ENCODE peak calls at places on chromosomes 12 and 14, in ten cellular contexts. W is PC-3, C is kidney, U is HAP-1, O is upper lobe of right lung, P is right atrium auricular region, S is fibroblast of mammary gland, L is right cardiac atrium, B is astrocyte of the spinal cord, A is fibroblast of pulmonary artery. Z is an unnamed sample.

GRCh38 chr14:97251423-97252155 is 454.4 kb downstream of the VRK1 start:
- DNase-seq in C (no peak), W (peak), S (no peak), U (no peak), A (no peak), B (no peak), O (no peak), P (no peak), L (no peak), Z (no peak)

GRCh38 chr12:54608156-54608555 is 19.7 kb upstream of the PPP1R1A start:
- DNase-seq in S (no peak), W (no peak), B (no peak), O (no peak), L (no peak), P (no peak), C (no peak), U (no peak), A (no peak), Z (no peak)

GRCh38 chr14:29028973-29029582 is 262.5 kb downstream of the FOXG1 start:
- DNase-seq in W (peak), O (no peak), S (no peak), A (peak), L (no peak), U (peak), C (no peak), P (no peak), B (peak), Z (no peak)

GRCh38 chr12:6038160-6038559 is 86.3 kb downstream of the VWF start:
- DNase-seq in O (no peak), C (no peak), B (peak), A (peak), L (no peak), W (peak), U (peak), P (no peak), S (peak), Z (no peak)

GRCh38 chr14:76551906-76552305 is 176.0 kb downstream of the ESRRB start:
- DNase-seq in L (no peak), S (no peak), O (no peak), P (no peak), U (peak), B (no peak), C (no peak), W (no peak), A (no peak), Z (no peak)

GRCh38 chr12:12488296-12488695 is 74.4 kb downstream of the DUSP16 start:
- DNase-seq in W (no peak), S (no peak), A (no peak), P (no peak), C (no peak), O (no peak), L (no peak), U (no peak), B (no peak), Z (no peak)

GRCh38 chr12:26726956-26727355 is 106.0 kb downstream of the ITPR2 start:
- DNase-seq in B (peak), W (no peak), O (no peak), S (no peak), A (no peak), C (no peak), U (no peak), L (no peak), P (no peak), Z (no peak)

GRCh38 chr12:96327346-96327745 is 72.9 kb downstream of the CDK17 start:
- DNase-seq in A (no peak), W (no peak), C (no peak), U (no peak), B (no peak), S (no peak), L (no peak), O (no peak), P (no peak), Z (no peak)

GRCh38 chr12:121175383-121176119 is 34.4 kb upstream of the P2RX4 start:
- DNase-seq in O (no peak), L (no peak), U (no peak), B (no peak), P (peak), S (peak), C (no peak), W (no peak), A (no peak), Z (no peak)

GRCh38 chr12:130053641-130054040 is 108.6 kb upstream of the FZD10 start:
- DNase-seq in U (no peak), S (no peak), C (peak), A (no peak), L (no peak), P (no peak), W (no peak), O (peak), B (no peak), Z (no peak)
- H3K4me3 ChIP-seq in U (no peak), S (no peak), C (no peak), A (no peak), L (no peak), P (no peak), W (no peak), O (no peak), B (no peak), Z (no peak)

GRCh38 chr14:105091335-105092123 is 26.3 kb upstream of the GPR132 start:
- DNase-seq in P (no peak), U (no peak), C (peak), B (no peak), W (peak), S (no peak), L (peak), A (no peak), O (peak), Z (no peak)
- H3K4me3 ChIP-seq in P (no peak), U (no peak), C (no peak), B (no peak), W (peak), S (no peak), L (no peak), A (no peak), O (peak), Z (peak)

GRCh38 chr12:111408116-111408440 is 2.4 kb downstream of the SH2B3 start:
- DNase-seq in S (no peak), L (no peak), C (no peak), O (no peak), P (no peak), U (no peak), A (no peak), B (no peak), W (no peak), Z (no peak)

GRCh38 chr12:111409403-111410228 is 3.9 kb downstream of the SH2B3 start:
- DNase-seq in L (peak), U (no peak), S (peak), A (peak), W (no peak), O (peak), C (peak), P (no peak), B (peak), Z (peak)

GRCh38 chr12:111410229-111411186 is 4.8 kb downstream of the SH2B3 start:
- DNase-seq in O (no peak), P (no peak), W (no peak), S (peak), L (no peak), U (no peak), A (peak), B (peak), C (peak), Z (no peak)

GRCh38 chr12:111407371-111408115 is 1.8 kb downstream of the SH2B3 start:
- DNase-seq in A (no peak), S (no peak), C (peak), B (no peak), O (no peak), L (no peak), W (no peak), P (no peak), U (peak), Z (no peak)

GRCh38 chr12:111408686-111409402 is 3.1 kb downstream of the SH2B3 start:
- DNase-seq in W (no peak), A (no peak), L (no peak), O (no peak), C (no peak), S (no peak), P (no peak), B (no peak), U (no peak), Z (no peak)
- H3K4me3 ChIP-seq in W (no peak), A (peak), L (no peak), O (peak), C (no peak), S (peak), P (no peak), B (peak), U (no peak), Z (peak)

GRCh38 chr14:95544588-95544987 is 9.7 kb downstream of the GLRX5 start:
- DNase-seq in U (no peak), C (no peak), A (no peak), P (no peak), W (no peak), B (no peak), O (no peak), L (no peak), S (peak), Z (no peak)
- H3K4me3 ChIP-seq in U (no peak), C (no peak), A (no peak), P (no peak), W (no peak), B (no peak), O (no peak), L (no peak), S (no peak), Z (no peak)

GRCh38 chr14:71235865-71236264 is 328.6 kb downstream of the PCNX1 start:
- DNase-seq in S (peak), A (no peak), U (peak), P (peak), W (no peak), O (no peak), B (no peak), L (peak), C (no peak), Z (no peak)

GRCh38 chr14:71230897-71231296 is 323.6 kb downstream of the PCNX1 start:
- DNase-seq in S (no peak), P (no peak), A (no peak), C (no peak), W (no peak), B (no peak), U (no peak), L (no peak), O (no peak), Z (no peak)

GRCh38 chr14:71231521-71232393 is 324.5 kb downstream of the PCNX1 start:
- DNase-seq in C (no peak), W (no peak), P (no peak), B (no peak), U (no peak), A (no peak), S (no peak), L (no peak), O (no peak), Z (no peak)

GRCh38 chr14:71229875-71230274 is 322.6 kb downstream of the PCNX1 start:
- DNase-seq in O (no peak), L (no peak), P (no peak), A (no peak), S (no peak), C (no peak), B (no peak), U (no peak), W (no peak), Z (no peak)

GRCh38 chr14:71232506-71232905 is 325.2 kb downstream of the PCNX1 start:
- DNase-seq in P (no peak), A (no peak), B (no peak), O (no peak), U (no peak), C (no peak), W (no peak), L (no peak), S (no peak), Z (no peak)
- H3K4me3 ChIP-seq in P (no peak), A (no peak), B (no peak), O (no peak), U (no peak), C (no peak), W (no peak), L (no peak), S (no peak), Z (no peak)

GRCh38 chr12:111444706-111445310 is 39.1 kb downstream of the SH2B3 start:
- DNase-seq in L (peak), U (peak), C (peak), W (no peak), A (peak), O (peak), B (no peak), S (no peak), P (peak), Z (no peak)
- H3K4me3 ChIP-seq in L (no peak), U (no peak), C (no peak), W (no peak), A (no peak), O (no peak), B (no peak), S (no peak), P (no peak), Z (no peak)

DNA sequence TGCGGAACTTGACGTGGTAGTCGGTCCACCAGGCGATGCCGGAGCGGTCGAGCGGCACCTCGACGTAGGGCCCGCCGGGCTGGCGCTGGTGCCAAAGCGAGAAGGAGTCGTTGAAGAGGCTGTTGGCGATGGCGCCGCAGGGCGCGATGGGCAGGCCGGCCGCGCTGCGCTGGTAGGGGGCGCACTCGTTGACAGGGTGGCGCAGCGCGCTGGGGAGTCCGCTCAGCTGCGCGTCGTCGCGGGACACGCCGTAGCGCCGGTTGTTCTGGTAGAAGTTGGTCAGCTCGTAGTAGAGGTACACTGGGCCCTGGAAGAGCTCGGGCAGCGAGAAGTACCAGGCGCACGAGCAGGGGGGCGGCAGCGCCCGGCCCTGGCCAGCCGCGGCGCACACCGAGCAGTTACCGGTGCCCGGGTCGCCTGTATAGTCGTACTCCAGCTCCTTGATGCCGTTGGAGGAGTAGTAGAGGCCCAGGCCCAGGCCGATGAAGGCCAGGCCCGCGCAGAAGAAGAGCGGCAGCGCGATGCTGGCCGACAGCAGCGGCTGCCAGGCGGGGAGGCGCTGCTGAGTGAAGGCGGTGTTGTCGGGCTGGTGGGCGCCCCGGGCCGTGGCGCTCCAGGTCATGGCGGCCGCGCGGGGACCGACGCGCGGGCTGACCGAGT is 482 bp downstream of the TMEM30B start:
- DNase-seq in U (no peak), O (peak), W (peak), S (no peak), B (peak), L (peak), P (peak), A (peak), C (peak), Z (no peak)
- H3K4me3 ChIP-seq in U (no peak), O (peak), W (peak), S (no peak), B (peak), L (peak), P (peak), A (peak), C (peak), Z (peak)

DNA sequence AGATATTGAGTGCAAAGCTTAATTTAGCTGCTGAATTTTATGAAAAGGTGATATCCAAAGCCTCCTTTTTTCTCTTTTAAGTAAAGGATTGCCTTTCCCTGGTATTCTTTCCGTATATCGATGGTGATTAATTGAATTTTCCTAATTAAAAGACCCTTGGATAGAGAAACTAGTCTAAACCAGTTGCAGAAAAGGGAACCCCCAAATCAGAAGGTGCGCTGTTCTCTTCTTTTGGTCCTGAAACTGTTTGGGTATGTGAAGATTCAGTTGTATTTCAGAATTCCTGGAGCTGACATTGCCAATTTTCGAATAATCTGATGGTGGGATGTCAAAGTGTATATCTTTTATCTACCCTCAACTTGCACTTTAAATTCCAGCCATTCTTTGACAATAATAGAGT is 1.9 kb downstream of the GPHN start:
- DNase-seq in C (no peak), O (no peak), S (peak), L (no peak), B (no peak), U (no peak), A (no peak), P (no peak), W (no peak), Z (no peak)
- H3K4me3 ChIP-seq in C (peak), O (peak), S (peak), L (peak), B (peak), U (peak), A (peak), P (peak), W (peak), Z (peak)

GRCh38 chr14:67411375-67411774 is 590 bp downstream of the PLEK2 start:
- DNase-seq in O (no peak), W (peak), A (no peak), C (no peak), L (no peak), P (no peak), B (no peak), U (no peak), S (no peak), Z (no peak)
- H3K4me3 ChIP-seq in O (peak), W (peak), A (peak), C (peak), L (peak), P (no peak), B (peak), U (no peak), S (peak), Z (peak)

Z was measured in skeletal muscle cell.